ENCODE peak calls at places on chromosomes 12 and 14, in seven cellular contexts. I is astrocyte, F is cardiac muscle cell, L is heart right ventricle, S is lung, R is PC-9, U is neural progenitor cell. C is an unnamed sample.

GRCh38 chr12:91910871-91911388 is 234.7 kb downstream of the BTG1 start:
- DNase-seq in R (no peak), U (peak), L (no peak), I (no peak), S (no peak), F (no peak), C (no peak)

GRCh38 chr14:58814476-58814875 is 176.7 kb downstream of the DACT1 start:
- DNase-seq in F (no peak), L (no peak), R (no peak), I (peak), U (no peak), S (no peak), C (no peak)

GRCh38 chr12:93184664-93185368 is 192.9 kb upstream of the NUDT4 start:
- DNase-seq in U (no peak), I (no peak), S (no peak), F (no peak), L (no peak), R (no peak), C (no peak)

GRCh38 chr12:12985817-12986408 is 14.2 kb downstream of the HEBP1 start:
- DNase-seq in I (no peak), S (no peak), F (peak), R (peak), U (peak), L (no peak), C (peak)

GRCh38 chr14:38203929-38204716 is 3.6 kb upstream of the SSTR1 start:
- DNase-seq in R (no peak), S (no peak), F (no peak), L (no peak), U (no peak), I (no peak), C (peak)

GRCh38 chr12:103495783-103496456 is at the start of gene C12orf42:
- DNase-seq in I (no peak), L (no peak), U (peak), R (peak), F (peak), S (no peak), C (peak)

GRCh38 chr12:116508145-116509121 is 50.7 kb upstream of the MAP1LC3B2 start:
- DNase-seq in U (peak), R (no peak), F (peak), I (no peak), S (no peak), L (peak), C (peak)

GRCh38 chr12:121792607-121793500 is 634 bp downstream of the RHOF start:
- DNase-seq in F (no peak), I (no peak), R (no peak), S (peak), U (no peak), L (no peak), C (no peak)

GRCh38 chr14:76876076-76876475 is 49.9 kb downstream of the LRRC74A start:
- DNase-seq in S (peak), R (peak), L (peak), F (peak), I (peak), U (peak), C (peak)

GRCh38 chr12:70011353-70011752 is 186.3 kb downstream of the MYRFL start:
- DNase-seq in I (no peak), S (no peak), R (no peak), F (no peak), U (no peak), L (no peak), C (no peak)

GRCh38 chr12:129363041-129363440 is 509.8 kb downstream of the GLT1D1 start:
- DNase-seq in I (no peak), S (no peak), R (no peak), U (no peak), L (no peak), F (no peak), C (no peak)

GRCh38 chr12:6273209-6273928 is 37.1 kb upstream of the PLEKHG6 start:
- DNase-seq in U (no peak), S (no peak), R (no peak), L (no peak), I (no peak), F (no peak), C (no peak)

GRCh38 chr12:93573552-93574223 is 1.2 kb downstream of the SOCS2 start:
- DNase-seq in F (no peak), S (no peak), L (peak), U (peak), I (peak), R (no peak), C (no peak)

GRCh38 chr12:42798811-42799438 is 209.4 kb upstream of the PRICKLE1 start:
- DNase-seq in R (peak), U (no peak), L (no peak), I (peak), F (peak), S (no peak), C (no peak)

GRCh38 chr12:41663487-41664258 is 475.6 kb downstream of the PDZRN4 start:
- DNase-seq in U (peak), S (no peak), L (no peak), I (peak), F (peak), R (no peak), C (peak)

GRCh38 chr12:29591140-29592020 is 93.9 kb upstream of the OVCH1 start:
- DNase-seq in I (no peak), U (peak), S (no peak), F (peak), L (no peak), R (no peak), C (no peak)

GRCh38 chr14:105529506-105530445 is 3.4 kb downstream of the TMEM121 start:
- DNase-seq in L (peak), R (no peak), S (no peak), I (no peak), F (no peak), U (no peak), C (no peak)

GRCh38 chr12:50222275-50222783 is 55.2 kb upstream of the CERS5 start:
- DNase-seq in I (peak), L (peak), S (peak), R (no peak), U (peak), F (peak), C (peak)

GRCh38 chr12:45726594-45727300 is 2.8 kb upstream of the ARID2 start:
- DNase-seq in F (peak), I (peak), R (peak), S (peak), U (peak), L (peak), C (peak)

GRCh38 chr14:24310666-24311604 is at the start of gene LTB4R:
- DNase-seq in F (peak), I (peak), R (no peak), S (peak), U (no peak), L (peak), C (no peak)

GRCh38 chr14:30988509-30988908 is 36.9 kb upstream of the AP4S1 start:
- DNase-seq in U (no peak), S (no peak), R (no peak), L (no peak), I (peak), F (peak), C (no peak)

GRCh38 chr14:58130121-58130782 is 21.8 kb downstream of the ARMH4 start:
- DNase-seq in U (no peak), R (no peak), I (no peak), L (no peak), S (no peak), F (no peak), C (no peak)

GRCh38 chr14:51554339-51554920 is 97.3 kb upstream of the FRMD6 start:
- DNase-seq in L (no peak), I (peak), R (no peak), F (peak), U (no peak), S (no peak), C (no peak)

GRCh38 chr12:122882908-122883563 is 12.9 kb downstream of the VPS37B start:
- DNase-seq in F (no peak), L (no peak), S (no peak), R (no peak), I (no peak), U (no peak), C (no peak)

GRCh38 chr12:71439613-71440392 is at the start of gene LGR5:
- DNase-seq in U (peak), R (peak), F (peak), I (peak), S (no peak), L (no peak), C (peak)

GRCh38 chr12:93468008-93468371 is 676 bp downstream of the MRPL42 start:
- DNase-seq in R (no peak), L (no peak), U (no peak), F (no peak), S (no peak), I (no peak), C (no peak)

GRCh38 chr14:95058491-95058890 is 98.8 kb downstream of the DICER1 start:
- DNase-seq in U (no peak), I (no peak), L (no peak), S (no peak), F (no peak), R (no peak), C (peak)

GRCh38 chr12:11836282-11836963 is 186.9 kb downstream of the ETV6 start:
- DNase-seq in I (no peak), R (no peak), L (peak), U (no peak), F (no peak), S (peak), C (no peak)

GRCh38 chr14:95240859-95241813 is 78.6 kb downstream of the CLMN start:
- DNase-seq in S (no peak), L (no peak), U (no peak), I (no peak), F (no peak), R (no peak), C (no peak)

GRCh38 chr12:67764946-67765619 is 116.5 kb downstream of the DYRK2 start:
- DNase-seq in U (no peak), R (no peak), S (no peak), L (no peak), F (no peak), I (no peak), C (no peak)

GRCh38 chr14:69326611-69327010 is 66.7 kb downstream of the GALNT16 start:
- DNase-seq in U (no peak), F (no peak), S (no peak), I (no peak), R (no peak), L (no peak), C (no peak)

GRCh38 chr12:116220756-116221155 is 56.7 kb downstream of the MED13L start:
- DNase-seq in L (no peak), I (no peak), F (no peak), R (no peak), S (no peak), U (no peak), C (no peak)

GRCh38 chr12:56188786-56189335 is 422 bp downstream of the SMARCC2 start:
- DNase-seq in U (peak), I (no peak), S (no peak), R (no peak), L (no peak), F (no peak), C (peak)

GRCh38 chr12:31370645-31371620 is 45.0 kb upstream of the SINHCAF start:
- DNase-seq in L (no peak), F (peak), S (no peak), R (peak), I (no peak), U (peak), C (no peak)

GRCh38 chr12:45613306-45613705 is 116.2 kb upstream of the ARID2 start:
- DNase-seq in S (no peak), I (peak), U (no peak), R (no peak), F (no peak), L (no peak), C (no peak)

GRCh38 chr12:126907900-126908764 is 1358.8 kb upstream of the TMEM132C start:
- DNase-seq in F (no peak), L (no peak), R (no peak), I (no peak), U (no peak), S (no peak), C (no peak)
- H3K4me3 ChIP-seq in F (no peak), L (no peak), R (no peak), I (no peak), U (no peak), S (no peak), C (no peak)

DNA sequence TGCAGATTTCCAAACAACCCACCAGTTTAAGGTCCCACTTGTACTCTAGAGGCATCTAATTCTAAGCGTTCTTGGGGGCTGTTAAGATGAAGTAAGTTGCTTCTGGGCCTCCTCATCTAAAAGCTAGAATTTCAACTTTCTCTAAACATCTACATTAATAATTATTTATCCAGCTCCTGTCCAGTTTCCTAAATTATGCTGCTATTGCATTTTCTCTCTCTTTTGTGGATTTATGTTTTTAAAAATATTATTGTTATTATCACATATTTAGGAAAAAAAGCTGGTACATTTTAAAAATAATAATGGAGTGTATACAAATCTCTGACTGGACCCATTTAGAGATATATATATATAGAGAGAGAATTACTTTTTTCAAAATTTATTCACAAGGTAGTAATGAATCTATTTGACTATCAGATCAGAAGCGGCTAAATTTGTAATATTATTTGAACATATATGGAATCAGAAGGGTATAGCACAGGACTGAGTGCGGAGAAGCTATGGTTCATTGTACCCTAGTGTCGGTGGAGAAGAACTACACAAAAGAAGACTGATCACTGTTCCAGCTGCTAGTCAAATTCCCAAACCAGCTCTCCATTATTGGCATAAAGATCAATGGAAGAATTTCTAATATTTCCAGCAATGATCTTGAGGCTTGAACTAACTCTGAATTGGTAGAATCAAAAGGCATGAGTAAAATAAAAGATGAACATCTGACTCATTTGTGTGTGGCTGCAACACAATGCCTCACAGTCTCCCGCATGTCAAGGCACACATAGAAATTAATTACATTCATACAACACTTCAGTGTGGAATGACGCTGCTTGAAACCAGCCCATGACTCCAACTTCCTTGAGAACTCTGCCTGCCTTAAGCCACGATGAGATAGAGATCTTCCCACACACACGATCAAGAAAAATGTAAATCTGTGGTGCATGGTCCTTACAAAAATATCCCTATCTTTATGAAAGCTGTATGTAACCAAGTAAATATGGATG is 433.4 kb upstream of the OR4E1 start:
- DNase-seq in U (no peak), F (no peak), L (no peak), R (no peak), I (no peak), S (no peak), C (no peak)
- TF ChIP-seq CTCF in U (peak), F (no peak), L (no peak), R (no peak), I (no peak), S (no peak), C (no peak)

DNA sequence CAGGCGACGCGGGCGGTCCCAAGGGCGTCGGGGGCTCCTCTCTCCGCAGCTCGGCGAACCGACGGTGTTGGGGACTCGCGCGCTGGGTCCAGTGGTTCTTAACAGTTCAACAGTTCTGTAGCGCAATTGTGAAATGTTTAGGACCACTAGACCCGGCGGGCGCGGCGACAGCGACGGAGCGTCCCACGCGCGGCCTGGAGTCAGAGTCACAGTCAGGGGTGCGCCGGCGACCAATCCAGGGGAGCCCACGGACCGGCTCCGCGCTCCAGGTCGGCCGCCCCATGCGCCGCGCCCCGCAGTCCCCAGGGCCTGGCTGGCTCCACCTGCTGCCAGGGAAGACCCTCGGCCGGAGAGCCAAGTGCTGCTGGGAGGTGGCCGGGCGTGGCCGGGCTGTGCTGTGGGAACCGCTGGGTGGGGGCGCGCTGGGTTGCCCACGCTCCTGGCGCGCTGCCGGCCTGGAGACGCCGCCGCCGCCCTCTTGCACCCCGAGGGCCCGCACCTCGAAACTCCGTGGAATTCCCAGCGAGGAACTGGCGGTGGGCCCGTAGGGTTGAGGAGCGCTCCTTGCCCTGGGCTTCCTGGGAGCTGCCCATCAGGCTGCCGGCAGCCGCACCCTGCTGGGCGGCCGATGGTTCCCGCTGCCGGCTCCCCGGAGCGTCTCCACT is 20.9 kb upstream of the KIF26A start:
- DNase-seq in R (no peak), U (peak), S (no peak), L (no peak), I (no peak), F (no peak), C (peak)
- H3K4me3 ChIP-seq in R (peak), U (peak), S (peak), L (peak), I (no peak), F (peak), C (no peak)

GRCh38 chr14:102046337-102047278 is 40.2 kb downstream of the HSP90AA1 start:
- DNase-seq in R (peak), S (peak), U (peak), L (peak), F (peak), I (no peak), C (peak)
- TF ChIP-seq CTCF in R (peak), S (peak), U (peak), L (peak), F (peak), I (no peak), C (peak)

GRCh38 chr12:20211537-20211936 is 156.8 kb upstream of the PDE3A start:
- DNase-seq in S (no peak), I (no peak), U (no peak), F (peak), L (no peak), R (no peak), C (no peak)

GRCh38 chr12:20213851-20214250 is 154.5 kb upstream of the PDE3A start:
- DNase-seq in L (no peak), S (no peak), R (no peak), F (peak), U (no peak), I (no peak), C (no peak)

GRCh38 chr12:20212036-20212435 is 156.3 kb upstream of the PDE3A start:
- DNase-seq in F (peak), L (no peak), I (peak), R (no peak), S (no peak), U (no peak), C (no peak)

GRCh38 chr12:20214286-20214685 is 154.1 kb upstream of the PDE3A start:
- DNase-seq in L (no peak), F (peak), I (peak), U (no peak), R (no peak), S (no peak), C (no peak)

DNA sequence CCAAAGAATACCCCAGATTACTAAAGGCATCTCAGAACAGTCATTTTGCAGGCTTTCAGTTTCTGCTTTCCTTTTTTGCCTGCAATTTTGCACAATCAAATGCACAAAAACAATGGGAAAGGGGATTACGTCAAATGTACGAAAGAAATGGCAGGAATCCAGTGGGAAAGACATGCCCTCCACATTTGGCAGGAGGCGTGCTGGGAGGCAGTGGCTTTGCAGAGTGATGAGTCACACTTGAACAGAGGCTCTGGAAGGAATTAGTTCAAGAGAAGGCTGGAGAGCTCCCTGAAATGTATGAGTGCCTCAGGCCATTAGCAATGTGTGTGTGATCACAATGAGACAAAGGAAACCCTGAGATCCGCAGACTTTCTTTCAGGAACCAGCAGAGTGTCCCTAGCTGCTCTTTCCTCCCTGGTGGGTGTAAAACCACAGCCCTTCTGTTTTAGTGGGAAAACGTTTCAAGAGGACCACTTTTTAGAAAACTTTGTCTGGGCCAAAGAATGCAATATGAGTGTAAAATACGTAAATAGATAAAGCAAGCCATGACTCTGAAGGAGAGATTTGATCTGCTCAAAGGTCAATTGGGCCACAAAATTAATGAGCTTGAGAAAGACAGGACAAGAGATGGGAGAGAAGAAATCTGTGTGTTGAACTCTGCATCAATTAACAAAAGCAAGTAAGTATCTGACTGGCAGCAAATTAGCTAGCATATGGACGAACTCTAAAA is 155.5 kb upstream of the PDE3A start:
- DNase-seq in R (peak), F (peak), L (peak), U (peak), S (peak), I (peak), C (no peak)
- H3K4me3 ChIP-seq in R (no peak), F (no peak), L (peak), U (no peak), S (no peak), I (no peak), C (no peak)